ENCODE peak calls at places on chromosome 4, in four cellular contexts. D, Z, A and J are unnamed samples. For H3K4me1, the result is how much of the 10 kb centered on the place peaks cover.

GRCh38 chr4:120664851-120665250 is 257.7 kb downstream of the PRDM5 start:
- DNase-seq in D (no peak), Z (no peak), A (no peak), J (no peak)

GRCh38 chr4:95701500-95701899 is 138.4 kb upstream of the PDHA2 start:
- DNase-seq in D (no peak), Z (no peak), A (no peak), J (no peak)

GRCh38 chr4:4985844-4986243 is 33.4 kb downstream of the CYTL1 start:
- DNase-seq in D (no peak), Z (peak), A (no peak), J (no peak)

GRCh38 chr4:82984459-82984858 is 26.2 kb downstream of the LIN54 start:
- DNase-seq in D (peak), Z (peak), A (no peak), J (no peak)

GRCh38 chr4:93897559-93897958 is 69.0 kb downstream of the ATOH1 start:
- DNase-seq in D (no peak), Z (peak), A (no peak), J (no peak)

GRCh38 chr4:59537231-59537886 is 1662.8 kb upstream of the ADGRL3 start:
- DNase-seq in D (no peak), Z (no peak), A (no peak), J (no peak)

GRCh38 chr4:33825685-33826084 is 2418.6 kb downstream of the ARAP2 start:
- DNase-seq in D (no peak), Z (no peak), A (no peak), J (no peak)

GRCh38 chr4:139873111-139873866 is 207.7 kb downstream of the MGST2 start:
- DNase-seq in D (no peak), Z (no peak), A (no peak), J (no peak)

GRCh38 chr4:47718691-47719090 is 119.2 kb downstream of the CORIN start:
- DNase-seq in D (no peak), Z (no peak), A (no peak), J (no peak)

GRCh38 chr4:183989931-183990330 is 84.8 kb downstream of the STOX2 start:
- DNase-seq in D (no peak), Z (no peak), A (no peak), J (no peak)

GRCh38 chr4:43453058-43453457 is 560.5 kb downstream of the GRXCR1 start:
- DNase-seq in D (no peak), Z (no peak), A (no peak), J (no peak)

GRCh38 chr4:169664615-169665014 is 44.2 kb downstream of the CLCN3 start:
- DNase-seq in D (no peak), Z (no peak), A (no peak), J (no peak)

GRCh38 chr4:78057600-78058560 is 757 bp downstream of the FRAS1 start:
- DNase-seq in D (no peak), Z (peak), A (peak), J (peak)

GRCh38 chr4:182488886-182489285 is 245.7 kb downstream of the TENM3 start:
- DNase-seq in D (no peak), Z (no peak), A (no peak), J (no peak)

GRCh38 chr4:163701915-163702314 is 207.4 kb downstream of the TMA16 start:
- DNase-seq in D (no peak), Z (no peak), A (no peak), J (no peak)

GRCh38 chr4:147332101-147332500 is 148.8 kb upstream of the EDNRA start:
- DNase-seq in D (no peak), Z (no peak), A (no peak), J (no peak)

GRCh38 chr4:102616661-102617060 is 115.5 kb downstream of the NFKB1 start:
- DNase-seq in D (no peak), Z (no peak), A (no peak), J (no peak)

GRCh38 chr4:184136525-184136924 is 81.1 kb downstream of the ENPP6 start:
- DNase-seq in D (no peak), Z (no peak), A (no peak), J (no peak)

GRCh38 chr4:7652906-7653305 is 218.2 kb upstream of the PSAPL1 start:
- DNase-seq in D (no peak), Z (no peak), A (no peak), J (peak)

GRCh38 chr4:573122-573892 is 2.8 kb downstream of the TMEM271 start:
- DNase-seq in D (no peak), Z (no peak), A (no peak), J (no peak)

GRCh38 chr4:4481394-4482000 is 60.4 kb downstream of the STX18 start:
- DNase-seq in D (no peak), Z (no peak), A (no peak), J (no peak)

GRCh38 chr4:71441186-71442169 is 102.7 kb downstream of the SLC4A4 start:
- DNase-seq in D (no peak), Z (no peak), A (no peak), J (no peak)

GRCh38 chr4:154614306-154614705 is 1.9 kb upstream of the FGG start:
- DNase-seq in D (no peak), Z (no peak), A (no peak), J (no peak)

GRCh38 chr4:79022529-79022928 is 83.3 kb upstream of the PAQR3 start:
- DNase-seq in D (no peak), Z (no peak), A (no peak), J (no peak)

GRCh38 chr4:177759714-177760113 is 317.5 kb upstream of the AGA start:
- DNase-seq in D (no peak), Z (no peak), A (no peak), J (no peak)

GRCh38 chr4:9762823-9763475 is 18.5 kb upstream of the DRD5 start:
- DNase-seq in D (peak), Z (peak), A (peak), J (peak)

GRCh38 chr4:85787133-85787532 is 312.2 kb downstream of the ARHGAP24 start:
- DNase-seq in D (no peak), Z (peak), A (no peak), J (no peak)

GRCh38 chr4:56817840-56818491 is 3.5 kb downstream of the SPINK2 start:
- DNase-seq in D (no peak), Z (no peak), A (no peak), J (no peak)

GRCh38 chr4:11228575-11228974 is 200.1 kb downstream of the HS3ST1 start:
- DNase-seq in D (no peak), Z (no peak), A (no peak), J (no peak)

GRCh38 chr4:39860804-39861203 is 116.9 kb downstream of the PDS5A start:
- DNase-seq in D (no peak), Z (no peak), A (no peak), J (no peak)

GRCh38 chr4:102713096-102713495 is 47.7 kb downstream of the MANBA start:
- DNase-seq in D (no peak), Z (peak), A (no peak), J (no peak)

GRCh38 chr4:73434311-73434710 is 1.7 kb upstream of the AFP start:
- DNase-seq in D (peak), Z (peak), A (no peak), J (no peak)

GRCh38 chr4:146458594-146458993 is 63.1 kb downstream of the SLC10A7 start:
- DNase-seq in D (no peak), Z (peak), A (no peak), J (no peak)

GRCh38 chr4:146957252-146957651 is 11.6 kb upstream of the TTC29 start:
- DNase-seq in D (no peak), Z (peak), A (no peak), J (no peak)

GRCh38 chr4:20538922-20539321 is 161.3 kb upstream of the PACRGL start:
- DNase-seq in D (no peak), Z (no peak), A (no peak), J (no peak)

GRCh38 chr4:183681119-183681518 is 22.0 kb downstream of the TRAPPC11 start:
- DNase-seq in D (no peak), Z (no peak), A (no peak), J (no peak)

GRCh38 chr4:89000844-89001360 is 56.1 kb downstream of the FAM13A start:
- DNase-seq in D (no peak), Z (peak), A (no peak), J (no peak)

DNA sequence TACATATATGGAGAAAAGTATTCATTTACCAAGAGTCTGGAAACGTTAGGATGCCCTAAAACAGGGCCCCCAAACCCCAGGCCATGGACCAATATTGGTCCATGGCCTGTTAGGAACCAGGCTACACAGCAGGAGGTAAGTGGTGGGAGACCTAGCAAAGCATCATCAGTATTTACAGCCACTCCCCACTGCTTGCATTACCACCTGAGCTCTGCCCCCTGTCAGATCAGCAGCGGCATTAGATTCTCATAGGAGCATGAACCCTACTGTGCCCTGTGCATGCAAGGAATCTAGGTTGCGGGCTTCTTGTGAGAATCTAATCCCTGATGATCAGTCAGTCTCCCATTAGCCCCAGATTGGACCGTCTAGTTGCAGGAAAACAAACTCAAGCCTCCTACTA is 62.3 kb downstream of the USP38 start:
- DNase-seq in D (no peak), Z (no peak), A (no peak), J (no peak)
- TF ChIP-seq EP300 in D (no peak), Z (no peak), A (no peak), J (no peak)

GRCh38 chr4:15294832-15295231 is 133.0 kb upstream of the C1QTNF7 start:
- DNase-seq in D (no peak), Z (no peak), A (no peak), J (no peak)

GRCh38 chr4:15294202-15294601 is 133.6 kb upstream of the C1QTNF7 start:
- DNase-seq in D (no peak), Z (no peak), A (no peak), J (no peak)

GRCh38 chr4:15297344-15297743 is 130.5 kb upstream of the C1QTNF7 start:
- DNase-seq in D (no peak), Z (no peak), A (no peak), J (no peak)

GRCh38 chr4:15293678-15294077 is 134.2 kb upstream of the C1QTNF7 start:
- DNase-seq in D (no peak), Z (no peak), A (no peak), J (no peak)

DNA sequence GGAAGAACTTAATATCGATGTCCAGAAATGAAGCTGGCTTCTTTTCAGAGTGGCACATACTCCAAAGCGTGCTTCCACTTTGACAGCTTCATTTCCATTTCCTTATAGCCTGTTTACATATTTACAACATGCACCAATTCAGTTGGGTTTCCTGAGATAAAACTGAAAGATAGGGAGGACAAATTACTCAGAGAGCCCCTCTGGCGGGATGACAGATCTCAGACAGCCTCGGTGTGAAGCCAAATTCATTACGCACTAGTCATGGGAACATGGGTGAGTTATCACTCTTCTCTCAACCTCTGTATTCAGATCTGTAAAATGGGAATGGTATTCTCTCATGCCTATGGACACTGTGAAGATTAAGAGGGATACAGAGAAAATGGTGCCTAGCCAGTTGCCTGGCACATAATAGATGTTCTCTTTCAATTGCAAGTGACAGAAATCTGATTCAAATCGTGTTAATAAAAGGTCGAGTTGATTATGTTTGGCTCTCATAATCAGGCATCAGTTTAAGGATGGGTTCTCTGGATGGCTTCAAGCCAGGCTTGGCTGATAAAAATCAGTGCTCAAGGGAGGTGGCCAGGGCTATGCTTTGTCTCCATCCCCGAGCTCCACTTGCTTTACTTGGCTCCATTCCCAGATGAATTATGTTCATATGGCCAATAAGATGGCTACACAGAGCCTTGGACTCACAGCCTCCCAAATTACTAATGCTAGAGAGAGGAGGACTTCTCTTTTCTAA is 132.2 kb upstream of the C1QTNF7 start:
- DNase-seq in D (no peak), Z (no peak), A (no peak), J (no peak)
- H3K4me1 ChIP-seq in D (under half), Z (under half), A (under half), J (under half)

DNA sequence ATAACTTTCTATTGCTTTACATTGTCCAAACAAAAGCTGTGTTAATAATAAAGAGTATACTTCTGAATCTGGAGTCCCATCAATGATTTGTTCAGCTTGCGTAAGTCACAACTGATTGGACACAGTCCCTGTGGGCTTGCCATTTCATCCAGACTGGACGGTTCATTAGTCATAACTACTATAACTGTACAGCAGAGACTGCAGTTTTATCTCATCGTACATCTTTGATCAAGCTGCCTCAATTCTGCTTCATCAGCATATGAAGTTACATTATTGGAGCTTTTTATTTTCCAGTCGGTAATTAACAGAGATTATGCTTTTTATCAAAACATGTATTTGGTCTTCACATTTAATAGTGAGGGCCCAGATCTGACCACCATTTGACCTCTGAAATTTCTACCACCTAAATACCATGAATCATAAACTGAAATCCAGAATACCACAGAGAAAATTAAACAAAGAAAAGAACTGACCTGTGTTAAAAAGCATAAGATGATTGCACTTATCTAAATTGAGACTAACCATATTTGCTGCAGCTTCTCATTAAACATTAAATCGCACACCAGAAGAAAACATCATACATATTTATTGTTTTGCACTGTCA is 12.5 kb upstream of the MAB21L2 start:
- DNase-seq in D (no peak), Z (peak), A (no peak), J (no peak)
- TF ChIP-seq EP300 in D (no peak), Z (no peak), A (no peak), J (no peak)

GRCh38 chr4:86968477-86969015 is 33.7 kb downstream of the AFF1 start:
- DNase-seq in D (no peak), Z (no peak), A (no peak), J (no peak)

GRCh38 chr4:86963697-86964096 is 28.9 kb downstream of the AFF1 start:
- DNase-seq in D (no peak), Z (peak), A (no peak), J (no peak)

GRCh38 chr4:86967061-86967460 is 32.2 kb downstream of the AFF1 start:
- DNase-seq in D (no peak), Z (no peak), A (no peak), J (no peak)

GRCh38 chr4:86967798-86968197 is 33.0 kb downstream of the AFF1 start:
- DNase-seq in D (no peak), Z (no peak), A (no peak), J (no peak)

DNA sequence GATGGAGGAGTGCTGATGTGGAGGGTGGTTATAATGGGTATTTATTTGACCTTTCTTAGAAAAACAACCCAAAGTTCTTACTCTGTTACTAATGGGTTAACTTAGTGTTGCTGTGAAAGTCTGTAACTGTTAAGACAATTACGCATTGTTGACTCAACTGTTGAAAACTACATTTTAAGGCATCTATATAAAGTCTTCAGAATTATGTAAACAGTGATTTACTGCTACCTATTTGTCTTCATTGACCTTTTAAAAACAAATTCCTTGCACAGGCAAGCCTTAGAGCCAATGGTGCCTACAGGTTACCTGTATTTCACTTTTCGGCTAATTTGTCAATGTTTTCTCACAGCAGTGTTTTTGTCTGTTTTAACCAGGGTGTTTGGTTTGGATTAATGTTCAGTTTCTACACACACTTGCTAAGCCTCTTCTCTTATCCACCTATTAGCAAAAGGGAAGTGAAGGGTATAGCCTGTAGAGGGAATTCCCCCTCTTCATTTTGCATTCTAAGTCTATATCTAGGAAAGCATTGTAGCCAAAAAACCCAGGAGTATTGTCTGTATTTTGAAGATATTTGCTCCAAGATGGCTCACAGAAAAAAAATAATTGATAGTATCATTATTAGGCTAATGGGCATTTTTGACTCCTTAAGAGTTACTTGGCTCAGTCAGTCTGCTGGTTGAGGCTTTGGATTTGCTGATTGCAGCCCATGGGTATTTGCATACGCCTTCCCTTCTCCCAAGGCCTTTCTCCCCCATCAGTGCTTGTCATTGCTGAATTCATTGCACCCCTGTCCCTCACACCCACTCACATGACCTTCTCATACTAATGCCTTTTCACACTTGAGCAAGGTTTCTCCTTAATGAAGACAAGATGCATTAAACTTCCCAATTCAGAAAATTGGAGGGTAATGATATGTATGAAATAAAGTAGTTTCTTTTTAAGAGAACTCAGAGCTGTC is 30.5 kb downstream of the AFF1 start:
- DNase-seq in D (no peak), Z (no peak), A (no peak), J (no peak)
- H3K4me1 ChIP-seq in D (under half), Z (half or more), A (under half), J (under half)

GRCh38 chr4:111991163-111991562 is 154.1 kb upstream of the FAM241A start:
- DNase-seq in D (no peak), Z (no peak), A (no peak), J (no peak)
- TF ChIP-seq EP300 in D (no peak), Z (no peak), A (no peak), J (no peak)

DNA sequence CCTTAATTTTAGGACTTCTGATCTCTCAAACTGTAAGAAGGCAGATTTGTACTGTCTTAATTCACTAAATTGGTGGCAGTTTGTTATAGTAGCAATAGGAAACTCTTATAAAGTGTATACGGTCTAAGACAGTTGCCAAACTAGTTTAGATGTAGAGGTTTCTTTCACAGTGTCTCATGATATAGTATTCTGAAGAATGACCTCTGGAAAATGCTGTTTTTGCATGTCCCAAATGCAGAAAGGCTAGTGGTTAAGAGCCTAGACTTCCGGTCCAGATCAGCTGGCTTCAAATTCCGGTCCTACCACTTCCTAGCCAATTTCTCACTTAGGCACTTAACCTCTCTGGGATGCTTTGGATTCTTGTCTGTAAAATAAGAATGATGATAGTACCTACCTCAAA is 538.5 kb downstream of the CENPC start:
- DNase-seq in D (no peak), Z (no peak), A (no peak), J (no peak)
- H3K4me1 ChIP-seq in D (under half), Z (under half), A (under half), J (under half)

DNA sequence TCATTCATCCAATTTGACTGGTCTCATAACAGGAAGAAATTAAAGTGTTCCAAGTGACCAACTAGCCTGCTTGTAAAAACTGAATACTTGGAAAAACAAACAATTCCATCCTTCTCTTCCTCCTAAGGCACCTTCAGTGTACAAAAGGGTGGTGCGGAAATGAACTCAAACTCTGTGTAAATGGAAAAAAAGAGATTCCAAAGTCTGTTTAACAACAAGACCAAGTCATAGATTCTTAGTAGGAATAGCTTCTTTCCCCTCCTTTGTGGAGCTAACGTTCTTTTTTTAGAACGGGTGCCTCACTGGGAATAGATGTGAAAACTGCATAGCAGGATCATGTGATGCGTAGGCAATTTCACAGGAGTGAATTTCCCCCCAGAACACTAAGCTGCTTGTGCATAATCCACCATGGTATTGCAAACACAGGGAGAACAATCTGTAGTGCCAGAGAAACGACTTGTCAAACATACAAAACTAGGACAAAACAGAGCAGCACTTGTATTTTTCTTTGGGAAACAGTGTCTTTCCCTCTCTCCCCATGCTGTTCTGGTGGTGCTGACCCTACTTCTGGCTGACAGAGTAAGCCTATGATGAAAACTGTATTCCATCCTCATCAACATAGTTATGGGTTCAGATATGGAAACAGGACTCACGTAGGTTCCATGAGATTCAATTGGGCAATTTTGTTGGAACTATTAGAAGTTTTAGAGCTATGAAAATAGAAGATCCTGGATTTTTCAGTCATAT is 13.2 kb upstream of the SOD3 start:
- DNase-seq in D (no peak), Z (no peak), A (no peak), J (no peak)
- TF ChIP-seq EP300 in D (no peak), Z (no peak), A (no peak), J (no peak)